ENCODE peak calls at places on chromosomes 16 and 17, in six cellular contexts. H is transverse colon, X is testis, P is body of pancreas, L is heart left ventricle, B is adrenal gland. E is an unnamed sample.

GRCh38 chr16:15502041-15502725 is 67.8 kb downstream of the BMERB1 start:
- DNase-seq in H (no peak), X (no peak), P (no peak), L (no peak), B (no peak), E (no peak)

GRCh38 chr16:78689031-78689430 is 589.6 kb downstream of the WWOX start:
- DNase-seq in H (no peak), X (no peak), P (no peak), L (no peak), B (no peak), E (no peak)

GRCh38 chr17:32567086-32567485 is 80.3 kb downstream of the CDK5R1 start:
- DNase-seq in H (no peak), X (no peak), P (no peak), L (no peak), B (no peak), E (no peak)

GRCh38 chr16:67995423-67995822 is 3.9 kb downstream of the DPEP2 start:
- DNase-seq in H (no peak), X (no peak), P (no peak), L (no peak), B (no peak), E (no peak)

GRCh38 chr17:18026408-18026776 is 12.6 kb downstream of the ATPAF2 start:
- DNase-seq in H (no peak), X (peak), P (peak), L (peak), B (peak), E (peak)

GRCh38 chr16:5735444-5735843 is 637.8 kb upstream of the EEF2KMT start:
- DNase-seq in H (no peak), X (no peak), P (no peak), L (no peak), B (no peak), E (no peak)

GRCh38 chr17:33385133-33385532 is 92.0 kb upstream of the ASIC2 start:
- DNase-seq in H (no peak), X (no peak), P (no peak), L (no peak), B (no peak), E (no peak)

GRCh38 chr16:77496934-77497333 is 62.1 kb upstream of the ADAMTS18 start:
- DNase-seq in H (no peak), X (no peak), P (no peak), L (no peak), B (no peak), E (no peak)

GRCh38 chr16:10202650-10203049 is 20.4 kb upstream of the GRIN2A start:
- DNase-seq in H (no peak), X (no peak), P (no peak), L (no peak), B (no peak), E (no peak)

GRCh38 chr16:70725912-70726828 is 40.3 kb upstream of the MTSS2 start:
- DNase-seq in H (peak), X (peak), P (peak), L (peak), B (peak), E (peak)

GRCh38 chr17:45019177-45019711 is 32.2 kb downstream of the DCAKD start:
- DNase-seq in H (peak), X (peak), P (peak), L (peak), B (no peak), E (peak)

GRCh38 chr17:69434164-69434579 is 19.7 kb downstream of the MAP2K6 start:
- DNase-seq in H (no peak), X (no peak), P (no peak), L (no peak), B (no peak), E (peak)

GRCh38 chr16:74743045-74743667 is 31.5 kb downstream of the FA2H start:
- DNase-seq in H (no peak), X (no peak), P (no peak), L (no peak), B (no peak), E (peak)

GRCh38 chr16:80058236-80058635 is 457.7 kb upstream of the MAF start:
- DNase-seq in H (peak), X (peak), P (peak), L (peak), B (no peak), E (peak)

GRCh38 chr16:11619327-11619851 is 32.7 kb upstream of the LITAF start:
- DNase-seq in H (no peak), X (no peak), P (peak), L (no peak), B (no peak), E (peak)

GRCh38 chr16:72013888-72014538 is 5.5 kb downstream of the DHODH start:
- DNase-seq in H (no peak), X (peak), P (no peak), L (peak), B (peak), E (peak)
- TF ChIP-seq POLR2A in H (no peak), X (no peak), P (no peak), L (no peak), B (no peak), E (no peak)

GRCh38 chr17:31321971-31322370 is 549 bp upstream of the EVI2A start:
- DNase-seq in H (no peak), X (no peak), P (no peak), L (no peak), B (no peak), E (no peak)
- H3K4me3 ChIP-seq in H (no peak), X (no peak), P (no peak), L (no peak), B (no peak), E (no peak)

GRCh38 chr17:39701784-39702422 is 2.0 kb downstream of the ERBB2 start:
- DNase-seq in H (no peak), X (no peak), P (no peak), L (no peak), B (no peak), E (no peak)

GRCh38 chr17:39702901-39703893 is 3.3 kb downstream of the ERBB2 start:
- DNase-seq in H (no peak), X (no peak), P (no peak), L (no peak), B (no peak), E (peak)

GRCh38 chr17:39700148-39700987 is 504 bp downstream of the ERBB2 start:
- DNase-seq in H (no peak), X (no peak), P (no peak), L (no peak), B (no peak), E (peak)

GRCh38 chr17:39699818-39700147 is at the start of gene ERBB2:
- DNase-seq in H (peak), X (peak), P (peak), L (peak), B (no peak), E (peak)

DNA sequence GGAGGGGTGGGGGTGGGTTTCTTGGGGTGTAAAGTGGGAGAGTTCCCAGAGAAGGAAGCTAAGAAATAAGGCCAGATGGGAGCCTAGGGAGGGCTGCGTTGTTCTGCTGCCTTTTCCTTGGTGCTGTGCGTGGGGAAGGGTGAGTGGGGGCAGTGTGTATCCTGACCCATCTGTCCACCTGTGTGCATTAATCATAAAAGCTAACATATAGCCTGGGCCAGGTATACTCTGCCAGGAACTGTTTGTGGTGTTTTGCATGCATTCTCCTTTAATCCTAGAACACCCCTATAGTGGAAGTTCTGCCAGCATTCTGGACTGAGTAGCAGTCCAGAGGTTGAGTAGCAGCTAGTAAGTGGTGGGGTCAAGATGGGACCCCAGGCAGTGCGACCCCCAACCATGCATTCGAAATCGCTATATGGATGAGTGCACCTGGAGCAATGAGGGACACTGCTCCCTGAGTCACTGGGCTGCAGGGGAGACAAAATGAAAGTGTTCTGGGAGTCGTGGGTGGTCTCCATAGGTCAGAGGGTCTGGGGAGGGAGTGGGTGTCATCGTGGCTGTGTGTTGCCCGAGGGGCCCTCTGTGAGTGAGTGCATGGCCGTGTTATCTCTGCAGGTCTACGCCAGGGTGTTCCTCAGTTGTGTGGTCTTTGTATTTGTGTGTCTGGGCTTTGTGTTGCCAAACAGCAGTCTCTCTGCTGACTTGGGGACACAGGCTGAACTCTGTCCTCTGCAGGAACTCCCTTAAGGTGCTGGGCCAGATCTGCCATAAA is 1.3 kb downstream of the ERBB2 start:
- DNase-seq in H (peak), X (no peak), P (peak), L (no peak), B (no peak), E (no peak)
- TF ChIP-seq POLR2A in H (peak), X (no peak), P (no peak), L (no peak), B (no peak), E (no peak)

GRCh38 chr17:75088902-75089417 is 1.2 kb downstream of the SLC16A5 start:
- DNase-seq in H (peak), X (no peak), P (no peak), L (no peak), B (no peak), E (peak)

GRCh38 chr17:75086496-75087181 is 1.1 kb upstream of the SLC16A5 start:
- DNase-seq in H (peak), X (no peak), P (no peak), L (no peak), B (no peak), E (no peak)

GRCh38 chr17:75087182-75087557 is 584 bp upstream of the SLC16A5 start:
- DNase-seq in H (no peak), X (no peak), P (no peak), L (no peak), B (no peak), E (no peak)

GRCh38 chr17:75088465-75088895 is 726 bp downstream of the SLC16A5 start:
- DNase-seq in H (peak), X (no peak), P (no peak), L (no peak), B (no peak), E (no peak)

GRCh38 chr17:75087558-75088453 is at the start of gene SLC16A5:
- DNase-seq in H (peak), X (peak), P (peak), L (peak), B (peak), E (peak)
- H3K4me3 ChIP-seq in H (peak), X (peak), P (no peak), L (peak), B (no peak), E (peak)

GRCh38 chr17:81833160-81833920 is at the start of gene MCRIP1:
- DNase-seq in H (peak), X (peak), P (peak), L (peak), B (peak), E (peak)
- TF ChIP-seq POLR2A in H (peak), X (peak), P (peak), L (peak), B (peak), E (peak)

DNA sequence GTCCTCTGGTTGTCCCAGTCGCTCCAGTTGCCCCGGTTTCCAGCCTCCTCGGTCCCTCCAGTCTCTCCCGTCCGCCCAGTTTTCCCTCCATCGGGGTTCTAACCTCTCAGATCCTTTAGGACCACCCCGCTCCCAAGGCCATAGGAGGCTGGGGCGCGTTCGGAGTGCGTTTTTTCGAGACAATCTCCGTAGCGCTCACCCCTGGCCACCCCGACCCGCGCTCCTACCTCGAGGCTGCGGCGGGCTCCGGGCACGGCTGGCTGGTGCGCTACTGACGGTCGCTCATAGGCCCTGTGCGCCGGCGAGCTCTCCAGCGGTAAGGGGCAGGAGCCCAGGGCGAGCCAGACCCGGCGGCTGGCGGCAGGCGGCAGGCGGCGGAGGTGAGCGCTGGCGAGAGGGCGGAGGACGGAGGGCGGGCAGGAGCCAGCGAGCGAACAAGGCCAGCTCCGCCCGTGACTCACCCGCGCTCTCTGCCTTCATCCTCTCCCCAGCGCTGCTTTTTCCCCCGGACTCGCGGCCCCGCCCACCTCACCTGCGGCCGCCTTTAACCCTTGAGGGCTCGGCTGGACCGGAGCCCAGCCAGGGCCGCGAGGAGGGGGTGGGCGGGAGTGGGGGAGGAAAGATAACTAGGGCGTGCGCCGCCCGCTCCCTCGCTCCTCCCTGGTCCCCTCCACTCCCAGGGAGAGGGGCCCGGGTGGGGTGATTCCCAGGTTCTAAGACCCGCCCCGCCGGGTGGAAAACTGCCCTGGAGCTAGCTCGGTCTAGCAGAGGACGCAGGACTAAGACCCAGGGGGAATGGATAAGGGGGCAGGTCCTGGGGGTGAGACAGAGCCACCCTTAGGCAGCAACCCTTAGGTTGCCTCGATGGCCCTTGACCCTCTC is at the start of gene SP6:
- DNase-seq in H (peak), X (peak), P (peak), L (peak), B (peak), E (peak)
- H3K4me3 ChIP-seq in H (peak), X (peak), P (no peak), L (peak), B (no peak), E (no peak)

GRCh38 chr16:51427081-51427480 is 276.0 kb upstream of the SALL1 start:
- DNase-seq in H (no peak), X (no peak), P (no peak), L (no peak), B (no peak), E (no peak)
- TF ChIP-seq POLR2A in H (no peak), X (no peak), P (no peak), L (no peak), B (no peak), E (no peak)

GRCh38 chr16:1981398-1981836 is at the start of gene NOXO1:
- DNase-seq in H (peak), X (no peak), P (no peak), L (no peak), B (no peak), E (no peak)
- H3K4me3 ChIP-seq in H (peak), X (peak), P (no peak), L (no peak), B (no peak), E (no peak)

GRCh38 chr17:51666971-51667721 is 406.8 kb downstream of the UTP18 start:
- DNase-seq in H (no peak), X (no peak), P (no peak), L (no peak), B (no peak), E (no peak)
- TF ChIP-seq POLR2A in H (no peak), X (no peak), P (no peak), L (no peak), B (no peak), E (no peak)

DNA sequence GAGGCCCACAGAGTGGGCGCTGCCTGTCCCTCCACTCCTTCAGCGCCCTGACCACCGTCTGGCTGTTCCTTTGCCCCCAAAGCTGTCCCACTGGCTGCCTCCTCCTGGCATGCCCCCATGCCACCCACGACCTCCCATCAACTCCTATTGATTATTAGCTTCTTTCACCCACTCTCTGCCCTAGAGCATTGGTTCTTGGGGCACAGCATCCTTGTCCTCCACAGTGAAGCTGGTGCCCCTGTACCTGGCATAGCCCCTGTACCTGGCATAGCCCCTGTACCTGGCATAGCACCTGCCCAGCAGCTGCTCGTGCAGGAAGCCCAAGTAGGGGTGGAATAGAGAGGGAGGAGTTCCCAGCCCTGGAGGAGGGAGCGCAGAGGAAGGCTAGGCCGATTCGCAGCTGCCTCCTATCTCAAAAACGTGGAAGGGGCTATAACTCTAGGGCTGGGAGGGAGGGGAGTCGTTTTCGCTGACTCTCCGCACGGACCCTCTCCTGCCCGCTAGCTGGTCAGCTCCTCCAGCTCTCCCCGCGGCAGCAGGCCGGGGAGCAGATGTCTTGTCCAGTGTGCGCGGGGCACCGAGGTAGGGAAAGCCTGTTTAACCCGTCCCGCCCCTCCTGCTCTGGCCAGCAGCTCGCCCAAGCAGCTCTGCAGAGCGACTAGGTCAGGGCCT is 5.7 kb upstream of the ACTG1 start:
- DNase-seq in H (peak), X (no peak), P (no peak), L (no peak), B (no peak), E (peak)
- H3K4me3 ChIP-seq in H (peak), X (peak), P (no peak), L (peak), B (no peak), E (no peak)